ENCODE peak calls at places on chromosomes 12 and 14, in seven cellular contexts. J is adipocyte, C is neural progenitor cell, R is tibial nerve, I is body of pancreas, Y is upper lobe of right lung, W is cardiac muscle cell. M is an unnamed sample.
A peak's percentile ranks its signal among the peaks of the same experiment; 100 is the strongest.

GRCh38 chr12:108825205-108825950 is 32.0 kb downstream of the SSH1 start:
- DNase-seq in J (peak; percentile 57), C (no peak), R (no peak), I (no peak), Y (no peak), W (peak; percentile 48), M (no peak)

GRCh38 chr12:52054838-52055741 is 3.8 kb downstream of the NR4A1 start:
- DNase-seq in J (no peak), C (no peak), R (no peak), I (no peak), Y (no peak), W (peak; percentile 28), M (no peak)

GRCh38 chr12:28645891-28646290 is 455.6 kb downstream of the CCDC91 start:
- DNase-seq in J (no peak), C (no peak), R (no peak), I (no peak), Y (no peak), W (no peak), M (no peak)

GRCh38 chr14:93946104-93946503 is 19.0 kb downstream of the FAM181A start:
- DNase-seq in J (no peak), C (no peak), R (no peak), I (no peak), Y (no peak), W (peak; percentile 23), M (no peak)

GRCh38 chr14:34027990-34028490 is 77.2 kb upstream of the EGLN3 start:
- DNase-seq in J (no peak), C (no peak), R (no peak), I (no peak), Y (no peak), W (no peak), M (no peak)

GRCh38 chr12:89117448-89118034 is 234.8 kb downstream of the DUSP6 start:
- DNase-seq in J (no peak), C (no peak), R (no peak), I (peak; percentile 81), Y (no peak), W (no peak), M (no peak)

GRCh38 chr12:87988534-87988933 is 40.7 kb downstream of the C12orf50 start:
- DNase-seq in J (no peak), C (no peak), R (no peak), I (no peak), Y (no peak), W (no peak), M (no peak)

GRCh38 chr14:90942511-90942910 is 117.9 kb downstream of the RPS6KA5 start:
- DNase-seq in J (no peak), C (no peak), R (no peak), I (no peak), Y (no peak), W (no peak), M (no peak)

GRCh38 chr14:74085047-74085637 is 386 bp downstream of the LIN52 start:
- DNase-seq in J (peak; percentile 71), C (peak; percentile 73), R (no peak), I (no peak), Y (no peak), W (peak; percentile 21), M (no peak)

GRCh38 chr12:116135209-116135930 is 142.1 kb downstream of the MED13L start:
- DNase-seq in J (peak; percentile 59), C (no peak), R (no peak), I (no peak), Y (no peak), W (peak; percentile 60), M (no peak)

GRCh38 chr14:38187475-38187874 is 20.2 kb upstream of the SSTR1 start:
- DNase-seq in J (no peak), C (no peak), R (no peak), I (no peak), Y (no peak), W (no peak), M (no peak)

GRCh38 chr14:95313707-95314106 is 6.0 kb downstream of the CLMN start:
- DNase-seq in J (peak; percentile 66), C (no peak), R (peak; percentile 47), I (peak; percentile 83), Y (peak; percentile 83), W (peak; percentile 89), M (peak; percentile 16)

GRCh38 chr12:125203145-125203765 is 138.0 kb downstream of the AACS start:
- DNase-seq in J (no peak), C (no peak), R (no peak), I (no peak), Y (no peak), W (no peak), M (no peak)

GRCh38 chr12:6263931-6264330 is 46.6 kb upstream of the PLEKHG6 start:
- DNase-seq in J (peak; percentile 28), C (no peak), R (no peak), I (no peak), Y (peak; percentile 35), W (no peak), M (no peak)

GRCh38 chr12:3123729-3124128 is 46.5 kb downstream of the TSPAN9 start:
- DNase-seq in J (no peak), C (no peak), R (no peak), I (no peak), Y (no peak), W (no peak), M (no peak)

GRCh38 chr14:23296012-23296777 is 6.5 kb downstream of the PPP1R3E start:
- DNase-seq in J (no peak), C (no peak), R (no peak), I (no peak), Y (no peak), W (no peak), M (no peak)

DNA sequence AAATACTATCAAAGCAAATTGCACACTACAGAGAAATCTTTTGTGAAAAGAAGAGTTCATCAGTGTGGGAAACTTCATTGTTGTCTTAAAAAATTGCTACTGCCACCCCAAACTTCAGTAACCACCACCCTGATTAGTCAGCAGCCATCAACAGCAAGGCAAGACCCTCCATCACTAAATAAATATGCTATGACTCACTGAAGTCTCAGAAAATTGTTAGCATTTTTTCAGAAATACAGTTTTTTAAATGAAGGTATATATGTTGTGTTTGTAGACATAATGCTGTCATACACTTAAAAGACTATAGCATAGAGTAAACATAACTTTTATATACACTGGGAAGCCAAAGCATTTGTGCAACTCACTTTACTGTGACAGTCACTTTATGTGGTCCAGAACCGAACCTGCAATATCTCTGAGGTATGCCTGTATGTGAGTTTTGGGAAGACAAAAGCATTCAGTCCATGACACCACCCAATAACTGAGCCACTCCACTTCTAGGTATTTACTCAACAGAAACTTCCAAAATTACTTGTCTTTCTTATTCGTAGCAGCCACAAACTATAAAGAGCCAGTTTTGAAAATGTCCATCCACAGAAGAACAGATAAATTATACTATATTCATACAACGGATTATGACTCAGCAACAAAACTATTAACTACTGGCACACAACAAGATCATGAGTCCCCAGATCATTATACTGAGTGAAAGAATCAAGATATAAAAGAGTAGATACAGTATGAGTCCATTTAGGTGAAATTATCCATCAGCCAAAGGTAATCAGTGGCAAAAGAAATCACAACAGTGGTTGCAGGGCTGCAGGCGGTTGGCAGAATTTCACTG is 649.6 kb downstream of the BCL11B start:
- DNase-seq in J (no peak), C (no peak), R (no peak), I (no peak), Y (no peak), W (no peak), M (no peak)
- H3K9me3 ChIP-seq in J (peaks cover 5% of the 10 kb centered on the region), C (no peaks in the 10 kb centered on the region), R (no peaks in the 10 kb centered on the region), I (no peaks in the 10 kb centered on the region), Y (peaks cover 5% of the 10 kb centered on the region), W (no peaks in the 10 kb centered on the region), M (no peaks in the 10 kb centered on the region)

GRCh38 chr12:4270016-4270669 is 3.4 kb upstream of the CCND2 start:
- DNase-seq in J (no peak), C (peak; percentile 11), R (no peak), I (no peak), Y (no peak), W (no peak), M (no peak)
- H3K4me3 ChIP-seq in J (peak overlapping the region; percentile 82), C (peak overlapping the region; percentile 82), R (peak overlapping the region; percentile 38), I (no peak overlapping the region), Y (peak overlapping the region; percentile 77), W (peak overlapping the region; percentile 62), M (peak overlapping the region; percentile 39)

DNA sequence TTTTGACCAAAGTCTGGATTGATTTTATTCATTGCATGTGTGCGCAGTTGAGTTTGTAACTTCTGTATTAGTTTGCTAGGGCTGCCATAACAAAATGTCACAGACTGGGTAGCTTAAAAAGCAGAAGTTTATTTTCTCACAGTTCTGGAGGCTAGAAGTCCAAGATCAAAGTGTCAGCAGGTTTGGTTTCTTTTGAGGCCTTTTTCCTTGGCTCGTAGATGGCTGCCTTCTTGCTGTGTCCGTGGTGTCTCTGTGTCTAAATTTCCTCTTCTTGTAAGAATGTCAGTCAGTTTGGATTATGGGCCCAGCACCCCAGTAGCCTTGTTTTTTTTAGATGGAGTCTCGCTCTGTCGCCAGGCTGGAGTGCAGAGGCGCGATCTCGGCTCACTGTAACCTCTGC is 11.8 kb downstream of the DNM1L start:
- DNase-seq in J (no peak), C (no peak), R (no peak), I (no peak), Y (no peak), W (no peak), M (no peak)
- H3K9me3 ChIP-seq in J (peaks cover 2% of the 10 kb centered on the region), C (no peaks in the 10 kb centered on the region), R (no peaks in the 10 kb centered on the region), I (no peaks in the 10 kb centered on the region), Y (no peaks in the 10 kb centered on the region), W (no peaks in the 10 kb centered on the region), M (peaks cover 11% of the 10 kb centered on the region)

DNA sequence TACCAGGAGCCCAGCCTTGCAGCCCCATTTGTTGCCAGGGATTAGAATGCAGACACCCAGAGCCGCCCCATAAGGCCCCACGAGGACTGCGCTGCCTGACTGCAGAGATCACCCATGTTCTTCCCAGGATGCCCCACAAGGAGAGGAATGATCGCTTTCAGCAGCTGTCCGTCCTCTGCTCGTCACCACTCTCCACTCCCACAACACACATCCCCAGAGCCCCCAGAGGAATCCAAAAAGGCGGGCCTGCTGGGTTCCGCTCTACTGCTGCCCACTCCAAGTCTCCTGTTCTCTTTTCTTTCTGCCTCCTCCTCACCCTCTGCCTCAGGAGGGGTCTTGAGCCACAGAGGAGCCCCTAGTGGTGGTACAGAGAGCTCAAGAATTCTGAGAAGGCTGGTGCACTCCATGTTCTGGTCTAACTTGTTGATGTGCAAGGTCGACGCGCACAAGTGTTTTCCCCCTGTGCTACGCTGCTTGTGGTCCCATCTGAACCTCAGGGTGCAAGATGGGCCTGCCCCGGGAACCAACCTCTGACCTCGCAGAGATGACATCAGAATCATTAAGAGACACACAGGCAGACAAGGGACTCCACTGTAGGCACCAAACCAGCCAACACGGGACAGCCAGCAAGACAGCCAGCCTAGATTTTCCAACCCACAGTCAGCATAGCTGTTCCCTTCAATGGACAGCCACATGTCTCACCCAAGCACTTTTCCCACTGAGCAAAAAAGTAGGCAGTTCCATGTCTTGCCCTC is 30.0 kb downstream of the PXN start:
- DNase-seq in J (no peak), C (peak; percentile 55), R (no peak), I (no peak), Y (no peak), W (no peak), M (no peak)
- H3K4me3 ChIP-seq in J (peak overlapping the region; percentile 61), C (no peak overlapping the region), R (no peak overlapping the region), I (no peak overlapping the region), Y (no peak overlapping the region), W (no peak overlapping the region), M (no peak overlapping the region)

GRCh38 chr12:59111873-59112272 is 191.6 kb upstream of the LRIG3 start:
- DNase-seq in J (no peak), C (no peak), R (no peak), I (no peak), Y (no peak), W (no peak), M (no peak)
- H3K9me3 ChIP-seq in J (no peaks in the 10 kb centered on the region), C (no peaks in the 10 kb centered on the region), R (no peaks in the 10 kb centered on the region), I (no peaks in the 10 kb centered on the region), Y (no peaks in the 10 kb centered on the region), W (no peaks in the 10 kb centered on the region), M (no peaks in the 10 kb centered on the region)